ENCODE peak calls at places on chromosomes 16 and 17, in nine cellular contexts. J is brain microvascular endothelial cell; X is KBM-7; I is HT-29; T is HS-27A; E is AG10803; U is CD8-positive, alpha-beta T cell; W is EH; B is fibroblast of pulmonary artery. P is an unnamed sample.

GRCh38 chr17:18026408-18026776 is 12.6 kb downstream of the ATPAF2 start:
- DNase-seq in B (peak), U (peak), X (no peak), W (peak), J (peak), T (no peak), E (peak), I (no peak), P (no peak)

GRCh38 chr16:87822571-87822970 is 46.7 kb downstream of the SLC7A5 start:
- DNase-seq in X (no peak), W (no peak), I (no peak), U (no peak), E (no peak), B (no peak), T (no peak), J (no peak), P (no peak)

GRCh38 chr16:57045694-57046381 is 46.5 kb upstream of the CPNE2 start:
- DNase-seq in I (peak), B (peak), E (peak), T (no peak), W (peak), J (peak), X (no peak), U (peak), P (peak)

GRCh38 chr17:63785556-63785955 is 11.6 kb downstream of the DDX42 start:
- DNase-seq in U (no peak), J (no peak), X (no peak), T (no peak), E (peak), I (no peak), B (peak), W (peak), P (no peak)

GRCh38 chr16:47872228-47872627 is 283.6 kb downstream of the ABCC12 start:
- DNase-seq in J (no peak), B (no peak), X (no peak), E (no peak), I (no peak), U (no peak), W (no peak), T (no peak), P (no peak)

GRCh38 chr16:15903960-15904359 is 15.6 kb upstream of the CEP20 start:
- DNase-seq in B (no peak), E (no peak), U (no peak), I (no peak), J (no peak), W (no peak), T (no peak), X (no peak), P (no peak)

GRCh38 chr17:10295728-10296343 is 77.0 kb downstream of the MYH13 start:
- DNase-seq in T (peak), I (peak), W (peak), X (peak), E (peak), U (no peak), B (peak), J (peak), P (peak)

GRCh38 chr16:65621640-65622039 is 499.8 kb upstream of the CDH11 start:
- DNase-seq in J (no peak), I (no peak), W (no peak), T (no peak), E (no peak), X (no peak), U (no peak), B (no peak), P (no peak)

P was measured in NB4.